ENCODE peak calls at places on chromosome 7, in five cellular contexts. Q, U, E, B and V are unnamed samples.

GRCh38 chr7:130154131-130154500 is 51.1 kb downstream of the TMEM209 start:
- DNase-seq in B (no peak), E (no peak), Q (no peak), U (no peak), V (no peak)

GRCh38 chr7:45980181-45980905 is 59.3 kb upstream of the IGFBP3 start:
- DNase-seq in Q (no peak), U (no peak), E (no peak), B (no peak), V (no peak)

GRCh38 chr7:20647908-20648776 is 32.7 kb downstream of the ABCB5 start:
- DNase-seq in E (no peak), U (no peak), Q (peak), B (peak), V (no peak)

GRCh38 chr7:134637934-134638719 is 8.5 kb upstream of the BPGM start:
- DNase-seq in B (no peak), U (no peak), Q (no peak), E (no peak), V (no peak)

GRCh38 chr7:101899616-101900015 is 82.2 kb downstream of the CUX1 start:
- DNase-seq in U (no peak), E (no peak), B (no peak), Q (no peak), V (no peak)

GRCh38 chr7:44073664-44074348 is 8.4 kb upstream of the PGAM2 start:
- DNase-seq in U (peak), Q (no peak), E (no peak), B (peak), V (peak)

GRCh38 chr7:152643979-152644559 is 31.9 kb downstream of the XRCC2 start:
- DNase-seq in Q (no peak), E (no peak), B (no peak), U (no peak), V (no peak)

GRCh38 chr7:157513682-157514081 is 176.9 kb downstream of the DNAJB6 start:
- DNase-seq in B (no peak), U (no peak), Q (no peak), E (no peak), V (no peak)

GRCh38 chr7:128351296-128352123 is 7.8 kb upstream of the RBM28 start:
- DNase-seq in U (no peak), Q (no peak), E (no peak), B (peak), V (no peak)

GRCh38 chr7:134811798-134812197 is 32.4 kb downstream of the CALD1 start:
- DNase-seq in B (no peak), U (no peak), Q (no peak), E (no peak), V (no peak)

GRCh38 chr7:98362517-98362916 is 38.4 kb downstream of the BAIAP2L1 start:
- DNase-seq in Q (no peak), B (no peak), U (peak), E (no peak), V (no peak)

GRCh38 chr7:1421020-1421790 is 38.1 kb downstream of the MICALL2 start:
- DNase-seq in Q (no peak), E (no peak), B (no peak), U (no peak), V (no peak)

GRCh38 chr7:69334706-69335105 is 263.6 kb upstream of the AUTS2 start:
- DNase-seq in U (no peak), B (no peak), E (no peak), Q (no peak), V (no peak)

GRCh38 chr7:124959676-124960075 is 30.1 kb upstream of the POT1 start:
- DNase-seq in U (no peak), E (no peak), Q (no peak), B (no peak), V (no peak)

GRCh38 chr7:1204460-1204859 is 28.2 kb upstream of the UNCX start:
- DNase-seq in Q (no peak), E (no peak), B (no peak), U (no peak), V (no peak)